ENCODE peak calls at places on chromosomes 5 and 9, in eight cellular contexts. H is prostate gland, A is transverse colon, J is H1, X is HCT116, C is suprapubic skin, Y is stomach, F is HL-60. L is an unnamed sample.
A peak's percentile ranks its signal among the peaks of the same experiment; 100 is the strongest.

GRCh38 chr5:50476549-50476948 is 35.5 kb upstream of the EMB start:
- DNase-seq in A (no peak), Y (no peak), H (no peak), J (no peak), X (no peak), C (no peak), F (no peak), L (no peak)

GRCh38 chr5:14505310-14506140 is 76.1 kb upstream of the OTULINL start:
- DNase-seq in F (no peak), Y (no peak), H (no peak), J (no peak), X (no peak), A (no peak), C (no peak), L (no peak)

GRCh38 chr5:95812100-95812472 is 10.4 kb downstream of the GLRX start:
- DNase-seq in F (no peak), H (no peak), J (no peak), C (no peak), Y (no peak), A (no peak), X (no peak), L (no peak)

GRCh38 chr5:57715296-57715695 is 232.7 kb upstream of the ACTBL2 start:
- DNase-seq in J (no peak), X (no peak), Y (no peak), C (no peak), A (no peak), H (no peak), F (no peak), L (no peak)

GRCh38 chr5:67166460-67166871 is 30.1 kb downstream of the CD180 start:
- DNase-seq in H (no peak), J (no peak), Y (peak; percentile 63), A (peak; percentile 70), X (peak; percentile 7), C (peak; percentile 74), F (no peak), L (no peak)

GRCh38 chr5:82426419-82427154 is 148.4 kb upstream of the RPS23 start:
- DNase-seq in X (no peak), F (no peak), Y (no peak), C (no peak), A (no peak), J (no peak), H (no peak), L (peak; percentile 68)

GRCh38 chr9:134678671-134679443 is 37.3 kb downstream of the COL5A1 start:
- DNase-seq in X (no peak), A (no peak), F (no peak), C (no peak), Y (no peak), H (no peak), J (no peak), L (no peak)

GRCh38 chr5:11000517-11001353 is 239.7 kb upstream of the DAP start:
- DNase-seq in A (no peak), H (no peak), F (no peak), J (no peak), Y (no peak), C (no peak), X (no peak), L (no peak)

GRCh38 chr9:72029986-72030385 is 30.4 kb downstream of the C9orf57 start:
- DNase-seq in J (no peak), F (no peak), A (no peak), C (no peak), X (no peak), H (no peak), Y (no peak), L (no peak)

GRCh38 chr5:157924931-157925729 is 66.2 kb upstream of the CLINT1 start:
- DNase-seq in J (no peak), F (no peak), Y (no peak), H (no peak), X (no peak), C (no peak), A (peak; percentile 58), L (no peak)

GRCh38 chr9:121527371-121527770 is 27.7 kb upstream of the GGTA1 start:
- DNase-seq in X (no peak), H (no peak), F (no peak), J (no peak), C (no peak), Y (no peak), A (no peak), L (no peak)

GRCh38 chr9:121528642-121529041 is 29.0 kb upstream of the GGTA1 start:
- DNase-seq in J (no peak), Y (no peak), H (no peak), X (no peak), A (no peak), F (no peak), C (no peak), L (no peak)

GRCh38 chr9:121532881-121533280 is 33.2 kb upstream of the GGTA1 start:
- DNase-seq in X (no peak), C (no peak), J (no peak), H (no peak), Y (no peak), A (no peak), F (no peak), L (no peak)

GRCh38 chr9:121529237-121529987 is 29.8 kb upstream of the GGTA1 start:
- DNase-seq in H (peak; percentile 75), F (no peak), Y (peak; percentile 86), A (peak; percentile 74), X (no peak), J (no peak), C (peak; percentile 93), L (peak; percentile 96)
- TF ChIP-seq POLR2AphosphoS5 in H (peak; percentile 24), F (no peak), Y (peak; percentile 33), A (no peak), X (no peak), J (no peak), C (peak; percentile 8), L (peak; percentile 19)

DNA sequence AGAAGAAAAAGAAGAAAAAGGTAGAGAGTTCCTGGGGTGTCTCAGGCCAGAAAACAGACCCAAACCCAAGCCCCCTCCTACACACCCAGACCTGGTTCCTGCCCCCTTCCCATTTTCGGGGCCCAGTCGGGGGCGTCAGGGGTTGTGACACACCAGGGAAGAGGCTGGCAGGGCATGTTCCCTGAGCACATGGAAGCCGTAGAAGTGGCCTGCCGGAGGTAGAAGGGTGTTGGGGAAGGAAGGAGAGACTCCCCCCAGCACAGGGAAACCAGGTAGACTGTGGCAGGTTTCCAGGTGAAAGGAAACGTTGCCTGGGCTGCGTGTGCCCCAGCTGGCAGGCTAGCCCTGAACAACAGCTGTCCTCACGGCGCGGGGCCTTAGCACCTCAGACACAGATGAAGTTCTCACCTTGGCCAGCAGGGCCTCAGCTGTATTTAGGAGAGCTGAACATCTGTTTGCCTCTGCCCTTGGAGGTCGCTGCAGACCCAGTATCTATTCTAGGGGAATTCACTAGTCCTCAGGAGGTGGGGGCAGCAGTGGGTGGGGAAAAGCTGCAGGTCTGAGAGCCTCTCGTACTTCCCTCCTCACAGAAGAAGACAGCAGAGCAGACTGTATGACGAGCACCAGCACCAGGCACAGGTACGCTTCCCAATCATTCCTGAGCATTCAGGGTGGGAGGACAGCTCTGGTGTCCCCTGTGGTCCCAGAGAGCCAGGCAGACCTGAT is 14.1 kb downstream of the CD74 start:
- DNase-seq in A (peak; percentile 30), H (no peak), F (no peak), C (no peak), X (no peak), J (no peak), Y (peak; percentile 50), L (no peak)
- TF ChIP-seq POLR2AphosphoS5 in A (no peak), H (no peak), F (no peak), C (no peak), X (no peak), J (peak; percentile 15), Y (no peak), L (no peak)

GRCh38 chr9:13331320-13331719 is 51.8 kb upstream of the MPDZ start:
- DNase-seq in J (no peak), X (no peak), C (no peak), Y (no peak), F (no peak), H (no peak), A (no peak), L (no peak)

GRCh38 chr9:13324988-13325387 is 45.5 kb upstream of the MPDZ start:
- DNase-seq in H (no peak), A (no peak), F (no peak), C (no peak), J (no peak), Y (no peak), X (no peak), L (no peak)

DNA sequence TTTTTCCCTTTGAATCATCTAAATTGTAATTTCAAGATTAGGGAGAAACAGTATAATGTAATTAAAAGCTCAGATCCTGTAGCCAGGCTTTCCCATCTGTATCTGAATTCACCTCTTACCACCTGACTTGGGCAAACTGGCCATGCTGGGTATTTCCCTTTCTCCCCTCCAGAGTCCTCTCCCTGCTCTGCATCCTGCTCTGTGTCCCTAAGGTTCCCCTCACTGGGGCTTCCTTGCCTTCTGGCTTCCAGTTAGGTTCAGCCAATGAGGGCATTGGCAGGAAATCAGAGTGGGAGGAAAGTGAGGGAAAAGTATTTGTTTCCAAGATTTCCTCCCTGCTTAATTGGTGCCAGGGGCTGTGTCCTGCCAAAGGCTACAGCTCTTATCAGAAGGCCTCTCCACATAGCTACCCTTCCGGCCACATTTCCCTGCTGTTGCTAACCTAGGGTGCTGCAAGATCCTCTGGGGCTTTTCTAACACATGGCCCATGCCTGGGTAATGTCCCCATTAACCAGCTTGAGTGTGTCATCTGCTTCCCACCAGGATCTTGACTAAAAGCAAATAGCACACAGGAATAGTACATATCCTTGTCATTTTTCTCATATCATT is 51.0 kb upstream of the MPDZ start:
- DNase-seq in X (no peak), A (no peak), Y (no peak), C (no peak), H (no peak), F (no peak), J (no peak), L (no peak)
- TF ChIP-seq POLR2AphosphoS5 in X (no peak), A (no peak), Y (no peak), C (no peak), H (no peak), F (no peak), J (no peak), L (no peak)

GRCh38 chr5:111229871-111230812 is 6.0 kb downstream of the CAMK4 start:
- DNase-seq in F (no peak), A (no peak), X (no peak), J (no peak), C (no peak), H (no peak), Y (no peak), L (no peak)
- TF ChIP-seq POLR2AphosphoS5 in F (no peak), A (no peak), X (no peak), J (no peak), C (no peak), H (no peak), Y (no peak), L (no peak)

L was measured in esophagus muscularis mucosa.